ENCODE peak calls at places on chromosomes 4 and X, in six cellular contexts. One of them, this sample, is unnamed. For H3K27me3 and H3K4me1, the result is how much of the 10 kb centered on the place peaks cover.

GRCh38 chr4:10584042-10584441 is 100.5 kb downstream of the CLNK start:
- DNase-seq in CD8-positive, alpha-beta T cell: no peak
- DNase-seq in mesenchymal stem cell: peak
- DNase-seq in RWPE2: no peak
- DNase-seq in adipocyte: peak
- DNase-seq in heart left ventricle: no peak
- DNase-seq in this sample: no peak

GRCh38 chr4:97116511-97116910 is 1026.8 kb downstream of the STPG2 start:
- DNase-seq in CD8-positive, alpha-beta T cell: no peak
- DNase-seq in mesenchymal stem cell: no peak
- DNase-seq in RWPE2: no peak
- DNase-seq in adipocyte: no peak
- DNase-seq in heart left ventricle: no peak
- DNase-seq in this sample: no peak

GRCh38 chr4:151218343-151218742 is 58.6 kb upstream of the PRSS48 start:
- DNase-seq in CD8-positive, alpha-beta T cell: no peak
- DNase-seq in mesenchymal stem cell: peak
- DNase-seq in RWPE2: no peak
- DNase-seq in adipocyte: peak
- DNase-seq in heart left ventricle: no peak
- DNase-seq in this sample: no peak

GRCh38 chr4:98421106-98421505 is 159.9 kb downstream of the RAP1GDS1 start:
- DNase-seq in CD8-positive, alpha-beta T cell: no peak
- DNase-seq in mesenchymal stem cell: peak
- DNase-seq in RWPE2: no peak
- DNase-seq in adipocyte: peak
- DNase-seq in heart left ventricle: no peak
- DNase-seq in this sample: no peak

GRCh38 chr4:173410106-173410505 is 11.2 kb upstream of the SCRG1 start:
- DNase-seq in CD8-positive, alpha-beta T cell: no peak
- DNase-seq in mesenchymal stem cell: no peak
- DNase-seq in RWPE2: no peak
- DNase-seq in adipocyte: no peak
- DNase-seq in heart left ventricle: no peak
- DNase-seq in this sample: no peak

GRCh38 chr4:1356181-1356998 is 9.4 kb downstream of the UVSSA start:
- DNase-seq in CD8-positive, alpha-beta T cell: peak
- DNase-seq in mesenchymal stem cell: peak
- DNase-seq in RWPE2: no peak
- DNase-seq in adipocyte: peak
- DNase-seq in heart left ventricle: no peak
- DNase-seq in this sample: no peak

GRCh38 chr4:170497105-170497504 is 407.3 kb upstream of the AADAT start:
- DNase-seq in CD8-positive, alpha-beta T cell: no peak
- DNase-seq in mesenchymal stem cell: peak
- DNase-seq in RWPE2: no peak
- DNase-seq in adipocyte: peak
- DNase-seq in heart left ventricle: no peak
- DNase-seq in this sample: no peak

GRCh38 chrX:150255441-150256296 is 107.4 kb upstream of the MAMLD1 start:
- DNase-seq in CD8-positive, alpha-beta T cell: no peak
- DNase-seq in mesenchymal stem cell: no peak
- DNase-seq in RWPE2: no peak
- DNase-seq in adipocyte: no peak
- DNase-seq in heart left ventricle: no peak
- DNase-seq in this sample: no peak

GRCh38 chr4:61359301-61359700 is 159.2 kb downstream of the ADGRL3 start:
- DNase-seq in CD8-positive, alpha-beta T cell: no peak
- DNase-seq in mesenchymal stem cell: no peak
- DNase-seq in RWPE2: no peak
- DNase-seq in adipocyte: no peak
- DNase-seq in heart left ventricle: no peak
- DNase-seq in this sample: no peak

GRCh38 chr4:155569960-155570515 is 96.6 kb upstream of the GUCY1A1 start:
- DNase-seq in CD8-positive, alpha-beta T cell: no peak
- DNase-seq in mesenchymal stem cell: no peak
- DNase-seq in RWPE2: no peak
- DNase-seq in adipocyte: peak
- DNase-seq in heart left ventricle: no peak
- DNase-seq in this sample: no peak

GRCh38 chr4:957581-958313 is 15.6 kb downstream of the DGKQ start:
- DNase-seq in CD8-positive, alpha-beta T cell: no peak
- DNase-seq in mesenchymal stem cell: no peak
- DNase-seq in RWPE2: peak
- DNase-seq in adipocyte: no peak
- DNase-seq in heart left ventricle: peak
- DNase-seq in this sample: no peak

GRCh38 chr4:17597517-17597916 is 16.9 kb upstream of the MED28 start:
- DNase-seq in CD8-positive, alpha-beta T cell: no peak
- DNase-seq in mesenchymal stem cell: peak
- DNase-seq in RWPE2: no peak
- DNase-seq in adipocyte: no peak
- DNase-seq in heart left ventricle: no peak
- DNase-seq in this sample: no peak

GRCh38 chrX:623599-624323 is 6.8 kb upstream of the SHOX start:
- DNase-seq in CD8-positive, alpha-beta T cell: no peak
- DNase-seq in mesenchymal stem cell: no peak
- DNase-seq in RWPE2: no peak
- DNase-seq in adipocyte: no peak
- DNase-seq in heart left ventricle: no peak
- DNase-seq in this sample: no peak

GRCh38 chr4:68288046-68288740 is 42.7 kb upstream of the TMPRSS11B start:
- DNase-seq in CD8-positive, alpha-beta T cell: no peak
- DNase-seq in mesenchymal stem cell: no peak
- DNase-seq in RWPE2: no peak
- DNase-seq in adipocyte: no peak
- DNase-seq in heart left ventricle: no peak
- DNase-seq in this sample: no peak

GRCh38 chr4:134470544-134470943 is 269.0 kb upstream of the PABPC4L start:
- DNase-seq in CD8-positive, alpha-beta T cell: no peak
- DNase-seq in mesenchymal stem cell: peak
- DNase-seq in RWPE2: no peak
- DNase-seq in adipocyte: peak
- DNase-seq in heart left ventricle: no peak
- DNase-seq in this sample: no peak

GRCh38 chrX:140664939-140665338 is 44.6 kb upstream of the LINC00632 start:
- DNase-seq in CD8-positive, alpha-beta T cell: no peak
- DNase-seq in mesenchymal stem cell: peak
- DNase-seq in RWPE2: no peak
- DNase-seq in adipocyte: peak
- DNase-seq in heart left ventricle: no peak
- DNase-seq in this sample: no peak

GRCh38 chrX:87583679-87584078 is 66.1 kb downstream of the KLHL4 start:
- DNase-seq in CD8-positive, alpha-beta T cell: no peak
- DNase-seq in mesenchymal stem cell: peak
- DNase-seq in RWPE2: no peak
- DNase-seq in adipocyte: no peak
- DNase-seq in heart left ventricle: no peak
- DNase-seq in this sample: no peak

GRCh38 chr4:55396305-55397023 is 707 bp downstream of the TMEM165 start:
- DNase-seq in CD8-positive, alpha-beta T cell: peak
- DNase-seq in mesenchymal stem cell: peak
- DNase-seq in RWPE2: no peak
- DNase-seq in adipocyte: peak
- DNase-seq in heart left ventricle: peak
- DNase-seq in this sample: no peak

GRCh38 chrX:29724316-29724715 is 491.0 kb upstream of the MAGEB2 start:
- DNase-seq in CD8-positive, alpha-beta T cell: no peak
- DNase-seq in mesenchymal stem cell: no peak
- DNase-seq in RWPE2: no peak
- DNase-seq in adipocyte: no peak
- DNase-seq in heart left ventricle: no peak
- DNase-seq in this sample: no peak

GRCh38 chrX:46244451-46244850 is 300.8 kb downstream of the ZNF674 start:
- DNase-seq in CD8-positive, alpha-beta T cell: no peak
- DNase-seq in mesenchymal stem cell: no peak
- DNase-seq in RWPE2: no peak
- DNase-seq in adipocyte: peak
- DNase-seq in heart left ventricle: no peak
- DNase-seq in this sample: no peak

GRCh38 chr4:120769227-120769626 is 153.3 kb downstream of the PRDM5 start:
- DNase-seq in CD8-positive, alpha-beta T cell: no peak
- DNase-seq in mesenchymal stem cell: peak
- DNase-seq in RWPE2: no peak
- DNase-seq in adipocyte: peak
- DNase-seq in heart left ventricle: no peak
- DNase-seq in this sample: no peak

GRCh38 chr4:137370699-137371098 is 161.6 kb downstream of the PCDH18 start:
- DNase-seq in CD8-positive, alpha-beta T cell: no peak
- DNase-seq in mesenchymal stem cell: peak
- DNase-seq in RWPE2: no peak
- DNase-seq in adipocyte: no peak
- DNase-seq in heart left ventricle: no peak
- DNase-seq in this sample: no peak

GRCh38 chr4:151176711-151177110 is 77.3 kb downstream of the RPS3A start:
- DNase-seq in CD8-positive, alpha-beta T cell: no peak
- DNase-seq in mesenchymal stem cell: no peak
- DNase-seq in RWPE2: no peak
- DNase-seq in adipocyte: no peak
- DNase-seq in heart left ventricle: no peak
- DNase-seq in this sample: no peak

GRCh38 chrX:1427756-1428155 is 25.0 kb downstream of the ASMTL start:
- DNase-seq in CD8-positive, alpha-beta T cell: no peak
- DNase-seq in mesenchymal stem cell: no peak
- DNase-seq in RWPE2: peak
- DNase-seq in adipocyte: no peak
- DNase-seq in heart left ventricle: no peak
- DNase-seq in this sample: no peak

GRCh38 chr4:105440890-105441289 is 33.0 kb downstream of the PPA2 start:
- DNase-seq in CD8-positive, alpha-beta T cell: no peak
- DNase-seq in mesenchymal stem cell: no peak
- DNase-seq in RWPE2: no peak
- DNase-seq in adipocyte: no peak
- DNase-seq in heart left ventricle: no peak
- DNase-seq in this sample: no peak

DNA sequence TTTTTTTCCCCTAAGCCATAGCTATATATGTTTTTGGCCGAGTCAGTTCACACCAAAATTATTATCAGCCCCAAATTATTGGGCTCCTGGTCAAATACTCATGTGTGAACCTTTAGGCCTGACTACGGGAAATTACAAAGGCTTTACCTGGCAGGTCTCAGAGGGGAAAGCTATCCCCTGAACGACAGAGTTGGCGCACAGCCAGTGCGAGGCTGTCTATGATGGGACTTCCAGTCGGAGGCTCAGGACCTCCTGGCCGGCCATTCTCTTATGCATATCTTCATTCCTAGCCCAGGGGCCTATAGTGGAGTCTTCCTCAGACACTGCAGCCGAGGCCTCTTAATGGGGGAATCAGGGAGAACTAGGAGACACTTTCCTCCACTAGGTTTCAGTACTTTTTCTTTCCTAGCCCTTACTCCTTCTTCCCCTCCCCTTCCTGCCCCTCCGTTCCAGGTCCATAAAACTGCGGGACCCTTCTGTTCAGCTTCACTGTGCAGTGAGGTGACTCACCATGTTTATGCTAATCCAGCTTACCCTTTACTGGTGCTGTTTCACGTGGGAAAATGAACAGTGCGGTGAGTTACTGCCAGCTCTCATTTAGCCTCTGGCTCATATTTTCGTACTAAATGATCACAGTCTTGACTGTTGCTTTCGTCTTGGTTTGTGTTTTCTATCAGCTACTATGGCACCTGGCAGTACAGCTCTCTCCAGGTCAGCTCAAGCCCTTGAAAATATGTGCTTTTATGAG is 533.9 kb downstream of the FSTL5 start:
- DNase-seq in CD8-positive, alpha-beta T cell: no peak
- DNase-seq in mesenchymal stem cell: peak
- DNase-seq in RWPE2: no peak
- DNase-seq in adipocyte: peak
- DNase-seq in heart left ventricle: no peak
- DNase-seq in this sample: no peak
- H3K27me3 ChIP-seq in CD8-positive, alpha-beta T cell: under half
- H3K27me3 ChIP-seq in mesenchymal stem cell: under half
- H3K27me3 ChIP-seq in RWPE2: under half
- H3K27me3 ChIP-seq in adipocyte: under half
- H3K27me3 ChIP-seq in heart left ventricle: under half
- H3K27me3 ChIP-seq in this sample: under half

GRCh38 chr4:139018971-139019758 is 3.6 kb downstream of the NOCT start:
- DNase-seq in CD8-positive, alpha-beta T cell: no peak
- DNase-seq in mesenchymal stem cell: no peak
- DNase-seq in RWPE2: no peak
- DNase-seq in adipocyte: peak
- DNase-seq in heart left ventricle: no peak
- DNase-seq in this sample: no peak
- H3K4me1 ChIP-seq in CD8-positive, alpha-beta T cell: under half
- H3K4me1 ChIP-seq in mesenchymal stem cell: under half
- H3K4me1 ChIP-seq in RWPE2: under half
- H3K4me1 ChIP-seq in adipocyte: under half
- H3K4me1 ChIP-seq in heart left ventricle: under half
- H3K4me1 ChIP-seq in this sample: under half

GRCh38 chrX:69496143-69496542 is 8.0 kb upstream of the NALF2 start:
- DNase-seq in CD8-positive, alpha-beta T cell: no peak
- DNase-seq in mesenchymal stem cell: no peak
- DNase-seq in RWPE2: no peak
- DNase-seq in adipocyte: no peak
- DNase-seq in heart left ventricle: no peak
- DNase-seq in this sample: no peak

GRCh38 chrX:69489625-69490024 is 14.5 kb upstream of the NALF2 start:
- DNase-seq in CD8-positive, alpha-beta T cell: no peak
- DNase-seq in mesenchymal stem cell: no peak
- DNase-seq in RWPE2: no peak
- DNase-seq in adipocyte: no peak
- DNase-seq in heart left ventricle: no peak
- DNase-seq in this sample: no peak

GRCh38 chrX:69493193-69493592 is 10.9 kb upstream of the NALF2 start:
- DNase-seq in CD8-positive, alpha-beta T cell: no peak
- DNase-seq in mesenchymal stem cell: no peak
- DNase-seq in RWPE2: no peak
- DNase-seq in adipocyte: peak
- DNase-seq in heart left ventricle: no peak
- DNase-seq in this sample: no peak

GRCh38 chrX:69493766-69494165 is 10.4 kb upstream of the NALF2 start:
- DNase-seq in CD8-positive, alpha-beta T cell: no peak
- DNase-seq in mesenchymal stem cell: no peak
- DNase-seq in RWPE2: no peak
- DNase-seq in adipocyte: no peak
- DNase-seq in heart left ventricle: no peak
- DNase-seq in this sample: no peak
- H3K27me3 ChIP-seq in CD8-positive, alpha-beta T cell: under half
- H3K27me3 ChIP-seq in mesenchymal stem cell: half or more
- H3K27me3 ChIP-seq in RWPE2: under half
- H3K27me3 ChIP-seq in adipocyte: half or more
- H3K27me3 ChIP-seq in heart left ventricle: under half
- H3K27me3 ChIP-seq in this sample: under half

DNA sequence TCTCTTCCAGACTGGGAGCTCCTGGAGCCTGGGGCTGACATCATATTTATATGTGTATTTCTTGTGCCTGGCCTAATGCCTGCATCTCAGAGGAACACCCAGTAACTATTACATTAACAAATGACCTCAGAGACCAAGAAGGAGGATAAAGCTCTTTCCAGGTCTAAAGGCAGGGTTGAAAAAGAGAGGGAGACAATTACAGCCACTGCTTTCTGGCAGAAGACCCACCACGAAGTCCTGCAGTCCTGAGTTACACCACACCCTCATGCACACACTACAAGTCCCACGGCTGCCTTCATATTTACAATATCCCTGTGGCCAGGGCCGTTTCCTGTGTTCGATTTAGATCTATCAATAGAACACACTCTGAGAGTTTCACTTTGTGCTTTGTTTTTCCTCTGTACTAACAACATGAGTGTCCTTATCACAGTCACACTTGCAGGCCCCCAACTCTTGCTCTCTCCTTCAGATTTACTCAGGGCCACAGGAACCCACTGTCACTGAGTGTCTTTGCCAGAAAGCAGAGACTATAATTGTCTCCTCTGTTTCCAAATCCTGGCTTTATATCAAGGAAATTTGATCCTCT is 535.5 kb downstream of the MID1IP1 start:
- DNase-seq in CD8-positive, alpha-beta T cell: no peak
- DNase-seq in mesenchymal stem cell: peak
- DNase-seq in RWPE2: no peak
- DNase-seq in adipocyte: no peak
- DNase-seq in heart left ventricle: no peak
- DNase-seq in this sample: no peak
- H3K4me1 ChIP-seq in CD8-positive, alpha-beta T cell: under half
- H3K4me1 ChIP-seq in mesenchymal stem cell: under half
- H3K4me1 ChIP-seq in RWPE2: under half
- H3K4me1 ChIP-seq in adipocyte: under half
- H3K4me1 ChIP-seq in heart left ventricle: under half
- H3K4me1 ChIP-seq in this sample: under half

This sample was measured in keratinocyte.